ENCODE peak calls at places on chromosomes 12 and 14, in ten cellular contexts. E, J, C, I, D, Q, A, N, M and T are unnamed samples.
A peak's percentile ranks its signal among the peaks of the same experiment; 100 is the strongest.

GRCh38 chr14:61950340-61950739 is 188.1 kb downstream of the SNAPC1 start:
- DNase-seq in Q (no peak), M (no peak), A (peak; percentile 18), J (no peak), E (no peak), C (no peak), I (no peak), D (no peak), N (no peak), T (no peak)

GRCh38 chr12:96434107-96434506 is 33.9 kb upstream of the CDK17 start:
- DNase-seq in J (no peak), E (no peak), Q (no peak), M (peak; percentile 99), D (no peak), A (peak; percentile 8), N (no peak), C (no peak), I (no peak), T (no peak)

GRCh38 chr12:117343296-117343695 is 18.1 kb downstream of the NOS1 start:
- DNase-seq in D (no peak), E (no peak), J (no peak), I (no peak), C (no peak), N (no peak), M (no peak), Q (no peak), A (no peak), T (no peak)

GRCh38 chr12:12626471-12626870 is 14.8 kb downstream of the CREBL2 start:
- DNase-seq in C (no peak), N (no peak), M (no peak), Q (no peak), J (no peak), E (no peak), D (no peak), A (no peak), I (no peak), T (no peak)

GRCh38 chr12:95304673-95305198 is 87.1 kb downstream of the VEZT start:
- DNase-seq in E (no peak), D (no peak), N (no peak), Q (no peak), A (no peak), C (no peak), M (peak; percentile 63), I (no peak), J (no peak), T (no peak)

GRCh38 chr14:83473416-83473815 is 1939.8 kb upstream of the SEL1L start:
- DNase-seq in J (no peak), M (peak; percentile 3), D (no peak), A (no peak), N (no peak), C (no peak), E (no peak), I (no peak), Q (no peak), T (no peak)

GRCh38 chr14:63257299-63257698 is 53.1 kb downstream of the RHOJ start:
- DNase-seq in E (no peak), A (no peak), D (no peak), Q (no peak), N (no peak), I (no peak), M (no peak), C (no peak), J (no peak), T (no peak)

GRCh38 chr12:41345071-41345470 is 157.0 kb downstream of the PDZRN4 start:
- DNase-seq in A (no peak), J (no peak), D (no peak), N (no peak), C (no peak), E (no peak), I (no peak), M (peak; percentile 50), Q (no peak), T (no peak)

GRCh38 chr12:15230751-15231150 is 9.5 kb upstream of the RERG start:
- DNase-seq in J (no peak), I (no peak), C (no peak), N (no peak), Q (no peak), A (no peak), D (no peak), E (no peak), M (no peak), T (no peak)

GRCh38 chr12:11927311-11927935 is 143.3 kb upstream of the BCL2L14 start:
- DNase-seq in Q (no peak), D (no peak), E (no peak), A (no peak), J (no peak), C (no peak), M (peak; percentile 56), I (no peak), N (no peak), T (peak; percentile 37)

GRCh38 chr14:24366375-24366663 is 1.7 kb upstream of the NFATC4 start:
- DNase-seq in E (no peak), M (no peak), D (no peak), C (no peak), J (no peak), I (no peak), Q (no peak), N (no peak), A (no peak), T (no peak)
- H3K4me3 ChIP-seq in E (peak overlapping the region; percentile 64), M (peak overlapping the region; percentile 100), D (peak overlapping the region; percentile 56), C (peak overlapping the region; percentile 41), J (peak overlapping the region; percentile 48), I (peak overlapping the region; percentile 48), Q (peak overlapping the region; percentile 84), N (peak overlapping the region; percentile 62), A (peak overlapping the region; percentile 39), T (peak overlapping the region; percentile 85)

DNA sequence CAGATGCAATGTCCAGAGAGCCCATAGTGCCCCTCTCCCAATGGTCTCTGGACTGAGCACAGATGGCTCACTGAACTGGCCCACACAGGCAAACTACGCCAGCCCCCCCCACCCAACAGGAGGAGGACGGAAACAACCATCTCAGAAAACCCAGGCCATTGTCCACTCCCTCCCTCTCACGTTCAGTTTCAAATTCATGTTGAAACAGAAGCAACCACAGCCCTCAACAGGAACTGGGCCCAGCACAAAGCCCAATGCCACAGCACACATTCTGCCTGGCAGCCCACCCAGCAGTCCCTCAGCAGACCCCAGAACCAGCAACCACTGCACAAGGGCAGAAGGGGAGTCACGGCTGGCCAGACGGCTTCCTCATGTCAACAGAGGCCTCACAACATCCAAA is 10.6 kb downstream of the CCDC88C start:
- DNase-seq in D (no peak), Q (no peak), I (no peak), M (no peak), A (no peak), N (no peak), E (no peak), C (no peak), J (no peak), T (no peak)
- TF ChIP-seq CTCF in D (no peak), Q (no peak), I (no peak), M (no peak), A (no peak), N (no peak), E (no peak), C (no peak), J (no peak), T (no peak)

DNA sequence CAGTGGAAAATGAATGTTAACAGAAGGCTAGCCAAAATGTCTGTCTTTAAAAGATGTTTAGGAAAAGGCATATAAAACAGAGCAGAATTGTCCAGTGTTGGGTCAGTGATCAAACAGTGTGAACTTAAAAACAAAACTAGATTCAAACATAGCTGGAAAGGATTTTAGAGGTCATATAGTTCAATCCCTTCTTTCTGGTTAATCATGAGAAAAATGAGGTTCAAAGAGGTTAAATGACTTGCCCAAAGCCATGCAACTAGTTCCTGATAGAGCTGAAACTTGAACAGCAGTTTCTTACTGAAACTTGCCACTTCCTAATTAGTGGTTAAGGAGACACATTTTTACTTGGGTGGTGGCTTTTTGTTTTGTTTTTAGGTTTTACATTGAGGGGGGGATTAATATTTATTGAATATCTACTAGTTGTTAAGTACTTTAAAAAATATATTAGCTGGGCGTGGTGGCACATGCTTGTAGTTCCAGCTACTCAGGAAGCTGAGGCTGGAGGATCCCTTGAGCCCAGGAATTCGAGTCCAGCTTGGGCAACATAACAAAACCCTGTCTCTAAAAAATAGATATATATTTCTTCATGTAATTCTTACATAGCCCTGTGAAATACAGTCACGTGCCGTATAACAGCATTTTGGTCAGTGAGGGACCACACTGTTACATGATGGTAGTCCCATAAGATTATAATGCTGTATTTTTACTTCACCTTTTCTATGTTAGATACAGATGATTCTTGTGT is 20.4 kb downstream of the ACVR1B start:
- DNase-seq in Q (no peak), E (no peak), D (no peak), N (no peak), J (no peak), M (no peak), I (no peak), A (no peak), C (no peak), T (no peak)
- H3K4me1 ChIP-seq in Q (peaks cover 46% of the 10 kb centered on the region), E (peaks cover 41% of the 10 kb centered on the region), D (peaks cover 60% of the 10 kb centered on the region), N (peaks cover 38% of the 10 kb centered on the region), J (peaks cover 10% of the 10 kb centered on the region), M (peaks cover 13% of the 10 kb centered on the region), I (peaks cover 12% of the 10 kb centered on the region), A (peaks cover 79% of the 10 kb centered on the region), C (peaks cover 37% of the 10 kb centered on the region), T (peaks cover 26% of the 10 kb centered on the region)

GRCh38 chr14:90539496-90539775 is 142.6 kb downstream of the CALM1 start:
- DNase-seq in Q (no peak), N (no peak), A (no peak), M (no peak), I (no peak), E (no peak), C (no peak), J (no peak), D (no peak), T (no peak)

GRCh38 chr14:90539996-90540395 is 143.2 kb downstream of the CALM1 start:
- DNase-seq in J (no peak), M (no peak), E (no peak), D (no peak), C (no peak), A (no peak), N (no peak), I (no peak), Q (no peak), T (no peak)

GRCh38 chr14:90538095-90538494 is 141.3 kb downstream of the CALM1 start:
- DNase-seq in A (no peak), M (no peak), N (no peak), I (no peak), J (no peak), Q (no peak), C (no peak), D (no peak), E (no peak), T (no peak)

GRCh38 chr14:90540437-90540836 is 143.6 kb downstream of the CALM1 start:
- DNase-seq in I (no peak), Q (no peak), A (no peak), N (no peak), D (no peak), M (no peak), J (no peak), C (no peak), E (no peak), T (no peak)

DNA sequence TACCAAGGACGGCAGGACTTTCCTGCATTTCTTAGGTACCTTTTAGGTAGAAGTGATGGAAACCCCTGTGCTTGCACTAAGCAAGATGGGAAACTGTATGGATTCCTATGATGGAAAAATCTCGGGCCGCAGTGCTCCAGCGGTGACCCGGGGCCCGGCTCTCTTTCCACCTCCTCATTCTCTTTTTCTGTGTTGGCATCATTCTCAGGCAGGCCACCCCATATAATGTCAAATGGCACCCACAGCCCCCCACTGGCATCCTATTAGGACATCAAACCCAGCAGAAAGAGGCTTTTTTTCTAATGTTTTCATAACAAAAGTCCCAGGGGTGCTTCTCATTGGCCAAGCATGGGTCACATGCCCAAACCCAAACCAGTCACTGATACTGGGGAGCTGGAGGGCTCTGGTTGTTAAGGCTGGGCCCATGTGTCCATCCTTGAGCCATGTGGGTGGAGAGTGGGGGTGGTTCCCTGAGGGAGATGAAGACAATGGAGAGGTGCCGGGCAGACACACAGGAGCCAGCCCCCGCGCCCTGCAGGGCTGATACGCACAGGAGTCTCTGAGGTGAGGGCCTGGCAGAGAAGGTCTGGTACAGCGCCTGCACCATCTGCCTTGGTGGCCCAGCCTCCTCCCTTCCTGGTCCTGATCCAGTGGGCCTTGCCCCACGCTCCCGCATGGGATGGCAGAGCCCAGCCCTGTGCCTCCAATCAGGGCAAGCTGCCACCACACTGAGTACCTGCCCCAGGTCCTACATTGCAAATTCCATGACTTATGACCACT is 142.1 kb downstream of the CALM1 start:
- DNase-seq in Q (no peak), E (no peak), D (peak; percentile 53), N (no peak), I (no peak), J (no peak), C (no peak), A (no peak), M (no peak), T (peak; percentile 49)
- H3K4me3 ChIP-seq in Q (no peak overlapping the region), E (no peak overlapping the region), D (no peak overlapping the region), N (no peak overlapping the region), I (no peak overlapping the region), J (no peak overlapping the region), C (no peak overlapping the region), A (no peak overlapping the region), M (no peak overlapping the region), T (no peak overlapping the region)